ENCODE peak calls at places on chromosome 11, in eight cellular contexts. I is GM20000, K is fibroblast of pulmonary artery, V is AG04449, M is endodermal cell, H is mucosa of gallbladder, G is NCI-H1436, U is breast epithelium. F is an unnamed sample.
A peak's percentile ranks its signal among the peaks of the same experiment; 100 is the strongest.

GRCh38 chr11:114773541-114774338 is 95.4 kb downstream of the NXPE2 start:
- DNase-seq in G (no peak), M (peak; percentile 55), V (no peak), K (no peak), I (no peak), U (no peak), H (no peak), F (no peak)

GRCh38 chr11:6799402-6799801 is at the start of gene OR6A2:
- DNase-seq in I (no peak), H (no peak), V (no peak), U (no peak), G (no peak), M (no peak), K (no peak), F (no peak)

GRCh38 chr11:44628730-44629361 is 63.4 kb downstream of the CD82 start:
- DNase-seq in I (no peak), K (no peak), H (peak; percentile 6), G (no peak), U (no peak), V (no peak), M (peak; percentile 23), F (no peak)

GRCh38 chr11:34174411-34175041 is 69.1 kb downstream of the NAT10 start:
- DNase-seq in K (peak; percentile 73), H (peak; percentile 84), I (peak; percentile 90), G (peak; percentile 74), U (peak; percentile 71), V (no peak), M (peak; percentile 96), F (no peak)

GRCh38 chr11:19511413-19512183 is 201.0 kb upstream of the NAV2 start:
- DNase-seq in H (peak; percentile 14), V (no peak), U (no peak), G (no peak), I (no peak), K (peak; percentile 50), M (no peak), F (no peak)

GRCh38 chr11:17400048-17400775 is 11.8 kb upstream of the KCNJ11 start:
- DNase-seq in U (no peak), M (no peak), K (no peak), H (no peak), G (no peak), V (no peak), I (no peak), F (no peak)

GRCh38 chr11:17219016-17219415 is 11.2 kb upstream of the PIK3C2A start:
- DNase-seq in G (no peak), I (no peak), V (no peak), K (no peak), M (no peak), H (no peak), U (no peak), F (no peak)

GRCh38 chr11:114890076-114890475 is 211.7 kb downstream of the NXPE2 start:
- DNase-seq in U (no peak), H (no peak), G (no peak), K (no peak), I (no peak), V (no peak), M (no peak), F (no peak)

GRCh38 chr11:71437879-71438278 is 10.3 kb downstream of the DHCR7 start:
- DNase-seq in K (no peak), U (no peak), M (no peak), I (no peak), V (no peak), H (no peak), G (no peak), F (no peak)

GRCh38 chr11:44346983-44347382 is 37.0 kb upstream of the ALX4 start:
- DNase-seq in I (no peak), G (no peak), K (no peak), V (no peak), U (no peak), H (no peak), M (no peak), F (no peak)

GRCh38 chr11:120318906-120319305 is 6.2 kb upstream of the TLCD5 start:
- DNase-seq in V (no peak), M (peak; percentile 29), H (no peak), I (no peak), K (no peak), U (no peak), G (no peak), F (no peak)

GRCh38 chr11:61549662-61550568 is 31.0 kb downstream of the SYT7 start:
- DNase-seq in H (no peak), I (no peak), U (no peak), G (no peak), M (no peak), K (no peak), V (no peak), F (no peak)

GRCh38 chr11:69048718-69049489 is at the start of gene TPCN2:
- DNase-seq in G (peak; percentile 93), I (peak; percentile 99), H (peak; percentile 94), V (peak; percentile 65), U (peak; percentile 85), M (peak; percentile 99), K (peak; percentile 97), F (peak; percentile 76)

GRCh38 chr11:77039491-77040400 is 5.5 kb downstream of the B3GNT6 start:
- DNase-seq in U (no peak), V (no peak), K (peak; percentile 51), I (peak; percentile 77), H (peak; percentile 37), M (peak; percentile 89), G (no peak), F (no peak)

GRCh38 chr11:82671451-82671850 is 62.2 kb downstream of the FAM181B start:
- DNase-seq in G (no peak), M (no peak), I (no peak), H (no peak), V (no peak), U (no peak), K (no peak), F (no peak)

GRCh38 chr11:112085822-112086421 is 634 bp downstream of the TIMM8B start:
- DNase-seq in V (no peak), U (no peak), M (no peak), K (peak; percentile 31), G (no peak), I (peak; percentile 44), H (no peak), F (no peak)

GRCh38 chr11:69467646-69468045 is 13.8 kb upstream of the LINC01488 start:
- DNase-seq in V (no peak), K (no peak), M (no peak), G (no peak), H (no peak), I (peak; percentile 63), U (no peak), F (no peak)

GRCh38 chr11:6646040-6646439 is 9.6 kb downstream of the DCHS1 start:
- DNase-seq in M (peak; percentile 34), U (no peak), K (peak; percentile 64), H (no peak), G (no peak), V (no peak), I (no peak), F (no peak)

GRCh38 chr11:134750619-134751018 is 338.6 kb upstream of the B3GAT1 start:
- DNase-seq in K (no peak), M (peak; percentile 14), G (no peak), I (no peak), H (peak; percentile 3), U (peak; percentile 13), V (no peak), F (no peak)

GRCh38 chr11:63872833-63873201 is 33.9 kb downstream of the MARK2 start:
- DNase-seq in H (peak; percentile 30), M (no peak), G (no peak), I (no peak), K (no peak), V (no peak), U (no peak), F (no peak)

GRCh38 chr11:101974255-101974654 is 57.9 kb upstream of the ANGPTL5 start:
- DNase-seq in H (no peak), M (no peak), V (no peak), K (peak; percentile 18), G (no peak), I (no peak), U (no peak), F (peak; percentile 16)

GRCh38 chr11:101862410-101863233 is 52.2 kb upstream of the CEP126 start:
- DNase-seq in G (peak; percentile 39), I (no peak), M (peak; percentile 77), U (no peak), V (peak; percentile 75), K (peak; percentile 81), H (peak; percentile 32), F (peak; percentile 77)

GRCh38 chr11:129143335-129143734 is 48.8 kb downstream of the ARHGAP32 start:
- DNase-seq in V (peak; percentile 95), H (peak; percentile 85), I (no peak), K (peak; percentile 98), U (peak; percentile 71), G (no peak), M (no peak), F (peak; percentile 99)

GRCh38 chr11:121741316-121741715 is 288.5 kb upstream of the SORL1-AS1 start:
- DNase-seq in K (peak; percentile 18), U (no peak), H (peak; percentile 17), G (no peak), M (no peak), V (no peak), I (no peak), F (no peak)

GRCh38 chr11:12137005-12137690 is 26.8 kb downstream of the MICAL2 start:
- DNase-seq in M (no peak), U (peak; percentile 86), V (no peak), I (no peak), K (no peak), H (peak; percentile 68), G (no peak), F (no peak)

GRCh38 chr11:128745296-128746183 is 51.7 kb downstream of the FLI1 start:
- DNase-seq in I (no peak), U (no peak), G (no peak), K (peak; percentile 48), M (no peak), H (no peak), V (no peak), F (no peak)

GRCh38 chr11:126106929-126107328 is 44.3 kb upstream of the CDON start:
- DNase-seq in G (no peak), M (peak; percentile 42), U (no peak), K (no peak), V (no peak), H (no peak), I (no peak), F (no peak)

GRCh38 chr11:125166903-125167291 is 2.3 kb downstream of the PKNOX2 start:
- DNase-seq in M (no peak), I (peak; percentile 27), K (no peak), H (no peak), G (no peak), U (no peak), V (no peak), F (no peak)

GRCh38 chr11:69906453-69906907 is 87.3 kb upstream of the FGF3 start:
- DNase-seq in G (no peak), U (no peak), M (no peak), K (no peak), H (no peak), I (no peak), V (no peak), F (no peak)

GRCh38 chr11:64062185-64063039 is 26.7 kb downstream of the FLRT1 start:
- DNase-seq in H (no peak), G (no peak), I (no peak), V (no peak), M (no peak), U (no peak), K (no peak), F (no peak)

GRCh38 chr11:115168229-115168671 is 336.0 kb downstream of the CADM1 start:
- DNase-seq in U (no peak), V (no peak), H (no peak), I (no peak), M (no peak), K (no peak), G (no peak), F (peak; percentile 29)

GRCh38 chr11:2397005-2397404 is 3.5 kb upstream of the TSSC4 start:
- DNase-seq in I (no peak), U (no peak), G (no peak), H (no peak), V (no peak), K (no peak), M (no peak), F (no peak)

GRCh38 chr11:10900686-10901415 is 43.0 kb upstream of the ZBED5 start:
- DNase-seq in K (no peak), U (no peak), V (no peak), M (no peak), H (no peak), G (no peak), I (no peak), F (no peak)

GRCh38 chr11:124219126-124219525 is 21.8 kb upstream of the OR8G1 start:
- DNase-seq in H (no peak), M (no peak), I (no peak), K (no peak), U (no peak), V (no peak), G (no peak), F (no peak)

F was measured in AG09309.